ENCODE peak calls at places on chromosomes 12 and 14, in six cellular contexts. R is esophagus squamous epithelium, V is epithelial cell of esophagus, P is fibroblast of lung, I is gastrocnemius medialis, E is testis. T is an unnamed sample.

GRCh38 chr14:65834812-65835211 is 422.3 kb downstream of the FUT8 start:
- DNase-seq in P (no peak), V (no peak), I (no peak), R (no peak), E (no peak), T (no peak)

GRCh38 chr12:131103614-131104463 is 150.1 kb downstream of the ADGRD1 start:
- DNase-seq in I (no peak), P (no peak), V (no peak), E (no peak), R (no peak), T (no peak)

GRCh38 chr12:83016226-83016835 is 329.6 kb downstream of the TMTC2 start:
- DNase-seq in R (no peak), I (peak; percentile 41), P (peak; percentile 94), E (peak; percentile 46), V (peak; percentile 92), T (peak; percentile 71)

GRCh38 chr12:19978193-19978592 is 390.1 kb upstream of the PDE3A start:
- DNase-seq in I (no peak), R (no peak), E (no peak), P (peak; percentile 94), V (no peak), T (peak; percentile 97)

GRCh38 chr12:74415633-74416032 is 122.0 kb upstream of the ATXN7L3B start:
- DNase-seq in V (peak; percentile 52), R (no peak), E (no peak), I (no peak), P (peak; percentile 14), T (no peak)

GRCh38 chr12:74963867-74964331 is 245.7 kb downstream of the KCNC2 start:
- DNase-seq in I (no peak), V (no peak), E (no peak), P (no peak), R (no peak), T (no peak)

GRCh38 chr14:94460631-94461416 is 8.2 kb upstream of the SERPINA11 start:
- DNase-seq in I (no peak), R (no peak), E (no peak), P (no peak), V (no peak), T (no peak)

GRCh38 chr14:71212683-71213107 is 305.4 kb downstream of the PCNX1 start:
- DNase-seq in R (no peak), P (no peak), E (no peak), V (peak; percentile 68), I (no peak), T (no peak)

GRCh38 chr12:14952295-14952995 is 9.0 kb downstream of the ARHGDIB start:
- DNase-seq in R (no peak), P (peak; percentile 97), V (peak; percentile 96), I (no peak), E (no peak), T (peak; percentile 82)

GRCh38 chr12:10497602-10498001 is 8.1 kb upstream of the EIF2S3B start:
- DNase-seq in R (no peak), I (no peak), V (no peak), E (no peak), P (peak; percentile 5), T (no peak)

GRCh38 chr12:106133136-106134087 is 5.3 kb downstream of the NUAK1 start:
- DNase-seq in V (peak; percentile 89), E (no peak), I (no peak), R (no peak), P (peak; percentile 81), T (no peak)

GRCh38 chr12:998020-998874 is 7.2 kb downstream of the ERC1 start:
- DNase-seq in R (no peak), E (no peak), I (no peak), P (no peak), V (no peak), T (no peak)

GRCh38 chr14:68691031-68691864 is 101.6 kb downstream of the ZFP36L1 start:
- DNase-seq in I (no peak), E (peak; percentile 59), V (no peak), P (no peak), R (no peak), T (no peak)

GRCh38 chr14:32473476-32473875 is 144.4 kb downstream of the AKAP6 start:
- DNase-seq in V (peak; percentile 99), P (peak; percentile 87), E (peak; percentile 60), I (peak; percentile 67), R (no peak), T (peak; percentile 54)

GRCh38 chr12:105843989-105844768 is 294.6 kb downstream of the NUAK1 start:
- DNase-seq in V (no peak), R (no peak), I (peak; percentile 64), E (no peak), P (peak; percentile 17), T (peak; percentile 35)

GRCh38 chr14:55136868-55137785 is 8.1 kb downstream of the LGALS3 start:
- DNase-seq in I (peak; percentile 30), E (peak; percentile 84), P (peak; percentile 92), V (no peak), R (no peak), T (no peak)

GRCh38 chr12:107144990-107145389 is 51.6 kb upstream of the CRY1 start:
- DNase-seq in V (no peak), R (no peak), I (no peak), P (peak; percentile 25), E (no peak), T (no peak)

GRCh38 chr14:22506778-22507351 is 82.2 kb downstream of the DAD1 start:
- DNase-seq in E (no peak), I (no peak), V (no peak), R (no peak), P (peak; percentile 14), T (no peak)

GRCh38 chr14:55097894-55098560 is 31.0 kb upstream of the LGALS3 start:
- DNase-seq in V (peak; percentile 75), I (peak; percentile 34), P (peak; percentile 27), E (no peak), R (no peak), T (no peak)

GRCh38 chr12:59164226-59164625 is 243.9 kb upstream of the LRIG3 start:
- DNase-seq in P (peak; percentile 78), I (no peak), E (no peak), R (no peak), V (no peak), T (no peak)

GRCh38 chr14:74973003-74973614 is 17.7 kb upstream of the PGF start:
- DNase-seq in I (peak; percentile 60), P (peak; percentile 57), E (no peak), V (peak; percentile 54), R (no peak), T (no peak)

GRCh38 chr12:101045486-101046474 is 164.3 kb downstream of the SLC5A8 start:
- DNase-seq in V (peak; percentile 30), P (peak; percentile 62), R (no peak), E (peak; percentile 26), I (no peak), T (no peak)

GRCh38 chr12:123765504-123766035 is 3.5 kb downstream of the DNAH10 start:
- DNase-seq in P (no peak), R (no peak), I (no peak), E (no peak), V (no peak), T (no peak)

GRCh38 chr12:5945071-5946008 is at the start of gene ANO2:
- DNase-seq in P (peak; percentile 21), R (no peak), V (peak; percentile 25), E (peak; percentile 28), I (no peak), T (no peak)

GRCh38 chr12:65170245-65170881 is 980 bp downstream of the LEMD3 start:
- DNase-seq in I (peak; percentile 44), R (no peak), E (peak; percentile 74), P (peak; percentile 69), V (peak; percentile 88), T (no peak)

GRCh38 chr12:127192391-127192790 is 1074.6 kb upstream of the TMEM132C start:
- DNase-seq in I (no peak), R (no peak), V (no peak), P (no peak), E (no peak), T (no peak)

GRCh38 chr12:114784526-114784925 is 100.6 kb upstream of the TBX3 start:
- DNase-seq in I (no peak), E (no peak), P (no peak), V (no peak), R (no peak), T (no peak)

GRCh38 chr14:61525293-61526011 is 169.9 kb upstream of the HIF1A start:
- DNase-seq in P (peak; percentile 89), V (peak; percentile 100), E (peak; percentile 68), R (peak; percentile 13), I (peak; percentile 70), T (no peak)
- H3K4me3 ChIP-seq in P (no peak overlapping the region), V (no peak overlapping the region), E (no peak overlapping the region), R (no peak overlapping the region), I (no peak overlapping the region), T (no peak overlapping the region)

DNA sequence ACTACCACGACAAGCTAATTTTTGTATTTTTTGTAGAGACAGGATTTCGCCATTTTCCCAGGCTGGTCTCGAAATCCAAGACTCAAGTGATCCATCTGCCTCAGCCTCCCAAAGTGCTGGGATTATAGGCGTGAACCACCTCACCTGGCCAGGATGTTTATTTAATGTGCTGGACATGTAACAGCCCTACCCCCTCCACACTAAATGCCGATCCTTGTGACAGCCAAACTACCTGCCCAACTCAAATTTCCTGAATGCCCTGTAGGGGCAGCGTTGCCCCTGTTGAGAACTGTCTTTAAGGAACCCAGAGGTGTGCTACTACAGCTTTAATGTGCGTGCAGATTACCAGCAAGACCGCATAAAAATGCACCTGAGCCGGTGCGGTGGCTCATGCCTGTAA is 48.1 kb downstream of the KCNK13 start:
- DNase-seq in P (no peak), I (no peak), E (no peak), V (peak; percentile 6), R (no peak), T (no peak)
- TF ChIP-seq CTCF in P (no peak), I (no peak), E (no peak), V (peak; percentile 24), R (no peak), T (peak; percentile 20)

GRCh38 chr12:16607895-16608294 is 1.9 kb upstream of the LMO3 start:
- DNase-seq in E (no peak), I (no peak), R (no peak), V (no peak), P (no peak), T (no peak)

GRCh38 chr12:16608346-16608745 is 2.4 kb upstream of the LMO3 start:
- DNase-seq in E (no peak), V (no peak), R (no peak), I (no peak), P (no peak), T (no peak)

GRCh38 chr12:16610006-16610520 is 4.1 kb upstream of the LMO3 start:
- DNase-seq in I (no peak), R (no peak), P (no peak), E (no peak), V (no peak), T (no peak)

GRCh38 chr12:16610743-16611142 is 4.8 kb upstream of the LMO3 start:
- DNase-seq in V (no peak), R (no peak), I (no peak), E (no peak), P (no peak), T (no peak)

DNA sequence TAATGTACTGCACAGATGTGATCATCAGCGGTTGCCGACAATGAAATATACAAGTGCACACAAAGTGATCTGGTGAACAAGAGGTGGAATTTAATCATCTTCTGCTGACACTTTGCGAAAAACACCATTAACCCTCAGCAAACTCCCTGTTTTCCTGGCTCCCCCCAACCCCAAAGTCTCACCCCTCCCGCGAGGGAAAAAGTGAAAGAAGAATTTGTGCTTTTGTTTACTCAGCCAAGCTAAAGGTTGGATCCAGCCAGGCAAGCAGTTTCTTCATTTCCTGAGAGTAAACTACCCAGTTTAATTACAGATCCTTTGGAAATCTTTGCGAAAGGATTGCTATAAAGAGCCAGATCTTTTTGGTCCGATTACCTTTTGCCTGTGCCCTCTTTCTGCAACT is 3.2 kb upstream of the LMO3 start:
- DNase-seq in R (no peak), I (no peak), P (no peak), E (no peak), V (no peak), T (no peak)
- H3K4me3 ChIP-seq in R (peak overlapping the region; percentile 17), I (no peak overlapping the region), P (peak overlapping the region; percentile 49), E (no peak overlapping the region), V (no peak overlapping the region), T (no peak overlapping the region)

GRCh38 chr14:92253381-92253894 is 69.5 kb upstream of the SLC24A4 start:
- DNase-seq in V (no peak), E (peak; percentile 50), I (no peak), R (no peak), P (no peak), T (no peak)
- TF ChIP-seq CTCF in V (no peak), E (no peak), I (no peak), R (no peak), P (no peak), T (no peak)

T was measured in HFF-Myc.